ENCODE peak calls at places on chromosomes 5 and 9, in four cellular contexts. Y, G, L and R are unnamed samples.

GRCh38 chr5:123722451-123722850 is 210.5 kb downstream of the CSNK1G3 start:
- DNase-seq in G (no peak), L (no peak), Y (no peak), R (no peak)

GRCh38 chr5:142716963-142717362 is 31.1 kb upstream of the FGF1 start:
- DNase-seq in G (peak; percentile 59), L (peak; percentile 70), Y (peak; percentile 29), R (peak; percentile 66)

GRCh38 chr5:141100243-141100805 is at the start of gene PCDHB3:
- DNase-seq in L (peak; percentile 73), Y (no peak), G (peak; percentile 5), R (peak; percentile 2)

GRCh38 chr9:79985276-79985675 is 413.5 kb downstream of the TLE4 start:
- DNase-seq in Y (no peak), G (no peak), L (no peak), R (no peak)

GRCh38 chr9:78369644-78370219 is 72.8 kb downstream of the PSAT1 start:
- DNase-seq in L (peak; percentile 90), Y (peak; percentile 61), G (peak; percentile 66), R (peak; percentile 63)

GRCh38 chr9:69835412-69836080 is 14.9 kb downstream of the CFAP95 start:
- DNase-seq in L (no peak), G (no peak), Y (no peak), R (no peak)

GRCh38 chr5:139742173-139742903 is 53.3 kb upstream of the PSD2 start:
- DNase-seq in L (no peak), Y (no peak), G (no peak), R (no peak)

GRCh38 chr5:5332287-5332686 is 90.2 kb upstream of the ICE1 start:
- DNase-seq in L (no peak), G (no peak), Y (no peak), R (no peak)

GRCh38 chr9:15160673-15161072 is 146.3 kb downstream of the TTC39B start:
- DNase-seq in L (no peak), G (peak; percentile 33), Y (no peak), R (no peak)

GRCh38 chr9:94085062-94085639 is 887 bp downstream of the PTPDC1 start:
- DNase-seq in L (no peak), G (peak; percentile 89), Y (no peak), R (no peak)

GRCh38 chr5:151667083-151667482 is 19.6 kb downstream of the SPARC start:
- DNase-seq in Y (no peak), L (no peak), G (no peak), R (no peak)

GRCh38 chr5:33588654-33589372 is 148.0 kb downstream of the TARS1 start:
- DNase-seq in L (peak; percentile 56), G (no peak), Y (peak; percentile 21), R (peak; percentile 73)

GRCh38 chr9:38068616-38068865 is 486 bp downstream of the SHB start:
- DNase-seq in G (peak; percentile 71), L (peak; percentile 55), Y (peak; percentile 82), R (peak; percentile 67)

GRCh38 chr5:27494845-27495244 is 456.5 kb upstream of the CDH9 start:
- DNase-seq in Y (no peak), L (no peak), G (peak; percentile 19), R (no peak)

DNA sequence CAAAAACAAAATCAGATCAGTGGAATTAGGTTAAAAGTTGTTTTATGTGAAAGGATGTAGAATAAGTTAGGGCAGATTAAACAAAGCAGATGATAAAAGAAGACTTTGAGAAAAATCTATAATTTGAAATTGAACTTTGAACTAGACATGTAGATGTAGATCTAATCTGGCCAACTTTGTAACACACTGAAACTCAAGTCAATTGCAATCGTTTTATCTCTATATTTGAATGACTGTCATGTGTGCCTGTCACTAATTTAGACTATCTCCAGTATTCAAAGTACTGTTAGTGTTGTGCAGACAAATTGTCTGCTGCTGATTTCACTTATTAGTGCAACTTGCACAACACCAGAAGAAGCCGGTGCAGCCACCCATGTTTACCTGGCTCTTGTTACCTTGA is 39.8 kb downstream of the ACOT12 start:
- DNase-seq in G (no peak), Y (no peak), L (no peak), R (no peak)
- TF ChIP-seq CTCF in G (no peak), Y (no peak), L (no peak), R (no peak)

GRCh38 chr5:177487975-177488374 is 9.4 kb downstream of the PDLIM7 start:
- DNase-seq in G (no peak), L (no peak), Y (no peak), R (no peak)
- TF ChIP-seq CTCF in G (no peak), L (no peak), Y (no peak), R (no peak)

GRCh38 chr9:70924380-70924779 is 197.0 kb downstream of the TRPM3 start:
- DNase-seq in L (no peak), Y (no peak), G (peak; percentile 90), R (no peak)

GRCh38 chr9:70921126-70921525 is 200.3 kb downstream of the TRPM3 start:
- DNase-seq in G (peak; percentile 81), L (no peak), Y (no peak), R (no peak)

GRCh38 chr9:70923941-70924340 is 197.5 kb downstream of the TRPM3 start:
- DNase-seq in L (no peak), Y (no peak), G (no peak), R (no peak)

GRCh38 chr9:70924905-70925547 is 196.4 kb downstream of the TRPM3 start:
- DNase-seq in L (peak; percentile 16), Y (peak; percentile 22), G (peak; percentile 90), R (peak; percentile 57)
- TF ChIP-seq CTCF in L (peak; percentile 75), Y (peak; percentile 58), G (peak; percentile 86), R (peak; percentile 71)

GRCh38 chr9:121584421-121584820 is 67.0 kb upstream of the DAB2IP start:
- DNase-seq in G (no peak), L (no peak), Y (no peak), R (no peak)
- TF ChIP-seq CTCF in G (no peak), L (no peak), Y (no peak), R (no peak)

GRCh38 chr9:112665347-112665746 is 52.6 kb downstream of the INIP start:
- DNase-seq in L (no peak), G (peak; percentile 32), Y (peak; percentile 21), R (peak; percentile 28)
- TF ChIP-seq CTCF in L (no peak), G (peak; percentile 26), Y (no peak), R (peak; percentile 11)

GRCh38 chr5:122219767-122220166 is 90.4 kb downstream of the ZNF474 start:
- DNase-seq in Y (no peak), L (no peak), G (no peak), R (no peak)
- TF ChIP-seq CTCF in Y (no peak), L (no peak), G (no peak), R (no peak)

GRCh38 chr9:133475292-133475941 is 3.5 kb downstream of the SLC2A6 start:
- DNase-seq in Y (no peak), G (no peak), L (no peak), R (no peak)

GRCh38 chr9:133473743-133474142 is 5.2 kb downstream of the SLC2A6 start:
- DNase-seq in G (no peak), Y (no peak), L (no peak), R (no peak)

GRCh38 chr9:133474215-133474614 is 4.7 kb downstream of the SLC2A6 start:
- DNase-seq in L (no peak), Y (no peak), G (no peak), R (no peak)

GRCh38 chr9:133476036-133476435 is 2.9 kb downstream of the SLC2A6 start:
- DNase-seq in G (no peak), Y (no peak), L (no peak), R (no peak)

DNA sequence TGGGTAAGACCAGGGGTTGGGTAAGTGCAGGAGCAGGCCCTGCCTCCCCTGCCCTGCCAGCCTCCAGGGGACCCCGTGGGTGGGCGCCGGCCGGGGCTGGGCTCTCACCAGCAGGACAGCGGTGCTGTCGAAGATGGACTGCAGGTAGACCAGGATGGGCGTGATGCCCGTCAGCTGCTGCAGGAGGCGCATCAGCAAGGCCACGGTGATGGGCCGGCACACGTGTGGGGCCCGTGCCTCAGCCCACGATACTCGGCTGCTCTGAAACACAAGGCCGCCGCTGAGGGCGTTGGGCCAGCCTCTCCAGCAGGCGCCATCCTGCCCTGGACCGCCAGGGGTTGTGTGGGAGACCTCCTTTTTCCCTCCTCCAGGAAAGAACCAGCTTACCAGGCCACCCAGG is 4.0 kb downstream of the SLC2A6 start:
- DNase-seq in L (no peak), Y (no peak), G (no peak), R (no peak)
- TF ChIP-seq CTCF in L (no peak), Y (no peak), G (no peak), R (no peak)

DNA sequence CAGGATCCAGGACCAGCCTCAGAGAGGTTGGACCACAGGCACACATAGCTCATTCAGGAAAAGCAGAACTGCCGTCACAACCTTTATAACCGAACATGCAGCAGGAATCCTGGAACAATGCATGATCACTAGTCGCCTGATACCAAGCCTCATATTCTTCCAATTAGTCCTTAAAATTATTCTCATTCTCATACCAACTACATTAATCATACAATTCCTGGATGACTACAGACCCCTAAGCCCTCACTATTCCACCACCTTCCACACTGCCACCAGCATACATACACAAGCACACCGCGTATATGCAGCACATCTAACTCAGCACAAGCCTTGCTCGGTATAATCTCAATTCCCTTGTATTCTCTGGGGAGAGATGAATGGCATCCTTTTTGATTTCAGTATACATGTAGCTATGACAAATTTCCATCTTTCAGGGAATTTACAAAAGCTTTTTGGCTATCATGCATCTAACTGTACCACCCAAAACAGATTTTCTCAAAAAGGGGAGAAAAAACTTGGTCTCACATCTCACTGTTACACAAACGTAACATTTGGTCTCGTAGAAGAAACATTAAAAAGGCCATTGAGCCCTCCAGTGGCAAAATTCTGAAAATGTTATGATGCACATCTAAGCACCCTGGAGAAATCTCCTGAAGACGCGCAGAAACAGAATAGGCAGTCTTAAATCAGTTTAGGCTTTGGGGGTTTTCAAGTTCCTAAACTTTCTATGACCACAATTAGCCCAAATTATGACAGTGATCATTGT is 46.2 kb downstream of the MCTP1 start:
- DNase-seq in L (no peak), Y (peak; percentile 8), G (peak; percentile 62), R (peak; percentile 15)
- TF ChIP-seq CTCF in L (no peak), Y (peak; percentile 11), G (peak; percentile 48), R (no peak)

GRCh38 chr5:61590473-61590872 is 258.4 kb downstream of the ZSWIM6 start:
- DNase-seq in G (no peak), Y (no peak), L (peak; percentile 19), R (no peak)
- TF ChIP-seq CTCF in G (no peak), Y (no peak), L (no peak), R (no peak)

DNA sequence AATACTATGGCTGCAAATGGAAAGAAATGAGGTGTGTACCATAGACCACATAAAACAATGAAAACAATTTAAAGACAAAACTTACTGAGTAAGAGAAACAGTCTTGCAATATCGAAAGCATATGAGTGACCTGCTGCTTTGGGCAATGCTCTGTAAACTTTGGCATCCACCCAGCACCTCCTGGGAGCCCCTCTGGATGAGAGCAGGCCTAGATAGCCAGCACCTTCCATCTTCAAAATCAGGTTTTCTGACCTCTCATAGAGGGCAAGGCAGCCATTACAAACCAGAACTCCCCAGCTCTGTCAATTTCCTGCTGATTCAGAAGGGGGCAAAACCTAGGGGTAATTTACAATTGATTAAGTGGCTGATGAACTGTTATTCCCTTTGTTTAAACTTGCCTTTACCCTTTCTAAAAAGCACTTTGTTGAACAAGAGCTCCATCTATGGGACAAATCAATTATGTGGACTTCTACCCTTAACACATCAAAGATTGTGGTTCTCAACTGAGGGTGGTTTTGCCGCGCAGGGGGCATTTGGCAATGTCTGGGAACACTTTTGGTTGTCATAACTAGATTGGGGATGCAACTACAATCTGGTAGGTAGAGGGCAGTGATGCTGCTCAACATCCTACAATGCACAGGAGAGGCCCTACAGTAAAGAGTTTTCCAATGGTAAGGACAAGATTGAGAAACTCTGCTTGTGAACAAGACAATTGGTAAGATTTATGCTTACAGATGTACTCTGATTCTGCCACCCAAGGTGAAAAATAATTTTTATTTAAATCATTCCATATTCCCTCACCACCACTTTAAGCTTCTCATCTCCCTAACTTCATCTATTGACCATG is 184.2 kb downstream of the MARCHF11 start:
- DNase-seq in Y (no peak), L (peak; percentile 20), G (peak; percentile 54), R (no peak)
- TF ChIP-seq CTCF in Y (no peak), L (peak; percentile 51), G (peak; percentile 61), R (peak; percentile 10)